ENCODE peak calls at places on chromosomes 4 and X, in five cellular contexts. A, N, H, T and G are unnamed samples.

GRCh38 chr4:2266821-2267220 is 4.9 kb upstream of the MXD4 start:
- DNase-seq in H (no peak), A (no peak), N (no peak), T (no peak), G (no peak)

GRCh38 chrX:18271725-18272124 is 51.0 kb upstream of the BEND2 start:
- DNase-seq in N (no peak), T (no peak), A (no peak), H (no peak), G (no peak)

GRCh38 chr4:112073201-112073600 is 72.1 kb upstream of the FAM241A start:
- DNase-seq in N (no peak), H (no peak), T (no peak), A (no peak), G (no peak)

GRCh38 chrX:150361777-150362351 is 1.3 kb upstream of the MAMLD1 start:
- DNase-seq in H (peak), A (no peak), N (peak), T (peak), G (no peak)

GRCh38 chr4:83996254-83996653 is 460.3 kb downstream of the GPAT3 start:
- DNase-seq in H (no peak), A (no peak), T (peak), N (no peak), G (no peak)

GRCh38 chrX:140090800-140091275 is 125.5 kb upstream of the CXorf66 start:
- DNase-seq in A (no peak), H (no peak), T (no peak), N (peak), G (no peak)

GRCh38 chrX:138710311-138710791 is 1.2 kb downstream of the FGF13 start:
- DNase-seq in H (no peak), A (no peak), T (peak), N (no peak), G (no peak)

GRCh38 chr4:53313510-53313909 is 52.4 kb downstream of the SCFD2 start:
- DNase-seq in T (peak), A (peak), H (peak), N (peak), G (no peak)

GRCh38 chrX:40459576-40460158 is 121.1 kb upstream of the ATP6AP2 start:
- DNase-seq in N (no peak), H (no peak), T (peak), A (no peak), G (no peak)

GRCh38 chrX:124098089-124098488 is 136.6 kb downstream of the STAG2 start:
- DNase-seq in A (no peak), N (peak), T (peak), H (peak), G (peak)

GRCh38 chrX:7987160-7987992 is 60.2 kb upstream of the PNPLA4 start:
- DNase-seq in A (no peak), N (no peak), H (peak), T (no peak), G (peak)

GRCh38 chrX:47483310-47484268 is 567 bp upstream of the ZNF41 start:
- DNase-seq in N (peak), A (no peak), T (peak), H (peak), G (no peak)

GRCh38 chr4:8238061-8238511 is 31.5 kb upstream of the HTRA3 start:
- DNase-seq in N (no peak), A (peak), T (no peak), H (no peak), G (no peak)

GRCh38 chr4:30717208-30718020 is 2.8 kb upstream of the PCDH7 start:
- DNase-seq in N (peak), A (peak), H (peak), T (peak), G (no peak)

GRCh38 chr4:1711055-1711905 is 839 bp downstream of the SLBP start:
- DNase-seq in H (peak), N (peak), A (no peak), T (peak), G (no peak)

DNA sequence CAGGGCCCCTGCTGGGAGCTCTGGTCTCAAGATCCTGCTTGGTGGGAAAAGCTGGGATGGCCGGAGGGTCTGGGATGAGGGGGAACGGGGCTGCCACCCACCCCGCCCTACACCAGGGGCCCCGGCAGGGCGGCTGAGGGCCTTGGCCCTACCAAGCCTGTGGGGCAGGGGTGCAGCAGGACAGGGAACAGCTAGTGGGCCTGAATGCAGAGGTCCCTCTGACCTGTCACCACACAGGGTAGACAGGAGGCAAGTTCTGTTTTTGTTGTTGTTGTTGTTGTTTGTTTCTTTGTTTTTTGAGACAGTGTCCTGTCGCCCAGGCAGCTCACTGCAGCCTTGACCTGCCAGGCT is 332 bp upstream of the RENBP start:
- DNase-seq in T (no peak), N (no peak), A (no peak), H (no peak), G (no peak)
- H3K4me3 ChIP-seq in T (peak), N (no peak), A (no peak), H (no peak), G (no peak)

GRCh38 chrX:135463937-135464336 is 42.2 kb downstream of the SMIM10L2A start:
- DNase-seq in A (no peak), T (no peak), H (peak), N (peak), G (no peak)
- TF ChIP-seq CTCF in A (no peak), T (no peak), H (peak), N (peak), G (peak)

DNA sequence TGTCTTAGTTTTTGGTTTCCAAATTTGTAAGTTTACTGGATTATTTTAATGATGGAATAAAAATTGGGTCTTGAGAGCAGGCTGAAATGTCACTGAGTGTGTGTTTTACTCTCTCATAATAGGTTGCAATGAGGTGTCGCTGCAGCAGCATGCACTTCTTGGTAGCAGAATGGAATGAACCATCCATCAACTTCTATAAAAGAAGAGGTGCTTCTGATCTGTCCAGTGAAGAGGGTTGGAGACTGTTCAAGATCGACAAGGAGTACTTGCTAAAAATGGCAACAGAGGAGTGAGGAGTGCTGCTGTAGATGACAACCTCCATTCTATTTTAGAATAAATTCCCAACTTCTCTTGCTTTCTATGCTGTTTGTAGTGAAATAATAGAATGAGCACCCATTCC is 2.6 kb downstream of the SAT1 start:
- DNase-seq in N (no peak), A (no peak), T (no peak), H (peak), G (no peak)
- H3K4me3 ChIP-seq in N (no peak), A (no peak), T (no peak), H (peak), G (no peak)

GRCh38 chrX:154914052-154914451 is 27.9 kb downstream of the F8A1 start:
- DNase-seq in H (no peak), A (no peak), T (no peak), N (no peak), G (no peak)
- TF ChIP-seq CTCF in H (no peak), A (no peak), T (no peak), N (no peak), G (no peak)

GRCh38 chrX:152640039-152640818 is 2.5 kb downstream of the GABRQ start:
- DNase-seq in N (peak), A (no peak), T (no peak), H (no peak), G (no peak)

GRCh38 chrX:152639426-152639825 is 1.7 kb downstream of the GABRQ start:
- DNase-seq in H (no peak), N (no peak), T (no peak), A (no peak), G (no peak)

GRCh38 chrX:152635941-152636340 is 1.8 kb upstream of the GABRQ start:
- DNase-seq in H (peak), N (peak), A (no peak), T (peak), G (peak)

GRCh38 chrX:152637649-152638442 is at the start of gene GABRQ:
- DNase-seq in T (peak), N (peak), H (peak), A (no peak), G (no peak)

DNA sequence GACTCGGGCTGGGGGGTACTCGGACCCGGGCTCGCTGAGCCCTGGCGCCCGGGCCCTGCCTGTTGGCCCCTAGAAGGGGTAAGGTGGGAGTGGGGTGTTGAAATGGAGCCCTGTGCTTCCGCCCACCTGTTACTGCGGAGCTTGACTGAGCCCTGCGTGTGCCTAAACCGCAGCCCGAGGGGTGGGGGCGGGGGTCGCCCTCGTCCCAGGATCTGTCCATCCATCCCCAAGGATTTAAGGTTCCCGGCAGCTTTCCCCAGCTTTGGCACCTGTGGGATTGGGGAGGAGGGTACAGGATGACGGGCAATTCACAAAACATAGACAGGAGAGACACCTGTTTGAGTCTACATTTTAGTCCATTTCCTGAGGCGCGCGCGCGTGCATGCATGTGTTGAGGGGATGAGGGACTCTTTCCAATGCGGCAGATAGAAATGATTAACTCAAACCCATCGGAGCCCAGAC is 779 bp downstream of the GABRQ start:
- DNase-seq in T (no peak), H (no peak), A (no peak), N (no peak), G (no peak)
- H3K4me3 ChIP-seq in T (peak), H (no peak), A (no peak), N (no peak), G (no peak)